ENCODE peak calls at places on chromosomes 7 and 10, in seven cellular contexts. P, A, E, C, Q, F and L are unnamed samples. For H3K27me3, the result is how much of the 10 kb centered on the place peaks cover.

GRCh38 chr7:75626954-75627353 is 111.8 kb downstream of the HIP1 start:
- DNase-seq in Q (no peak), E (no peak), F (no peak), P (no peak), C (no peak), A (no peak), L (no peak)

GRCh38 chr7:92766461-92767003 is 69.8 kb downstream of the CDK6 start:
- DNase-seq in C (no peak), F (no peak), P (peak), A (no peak), Q (no peak), E (no peak), L (no peak)

GRCh38 chr7:100539436-100540006 is 518 bp downstream of the AGFG2 start:
- DNase-seq in Q (no peak), A (no peak), P (no peak), C (no peak), E (no peak), F (peak), L (no peak)

GRCh38 chr7:35691827-35692307 is 3.1 kb downstream of the HERPUD2 start:
- DNase-seq in F (no peak), E (peak), P (no peak), C (no peak), A (no peak), Q (no peak), L (no peak)

GRCh38 chr10:43027331-43027955 is 49.4 kb upstream of the RET start:
- DNase-seq in P (no peak), A (no peak), C (no peak), Q (no peak), F (peak), E (no peak), L (no peak)

GRCh38 chr10:93290661-93291354 is 191.3 kb downstream of the MYOF start:
- DNase-seq in C (no peak), A (no peak), F (no peak), P (no peak), E (no peak), Q (no peak), L (no peak)

GRCh38 chr7:50486512-50486911 is 36.4 kb upstream of the FIGNL1 start:
- DNase-seq in C (no peak), E (no peak), P (no peak), F (no peak), A (no peak), Q (no peak), L (no peak)

GRCh38 chr7:127578036-127578684 is 7.2 kb downstream of the GCC1 start:
- DNase-seq in P (no peak), Q (no peak), E (no peak), F (no peak), A (no peak), C (no peak), L (no peak)

GRCh38 chr10:61975107-61975932 is 73.8 kb downstream of the ARID5B start:
- DNase-seq in P (no peak), C (no peak), Q (no peak), E (no peak), F (no peak), A (no peak), L (no peak)

GRCh38 chr7:3092468-3092867 is 48.8 kb upstream of the CARD11 start:
- DNase-seq in A (peak), C (peak), Q (peak), F (no peak), E (peak), P (peak), L (no peak)

GRCh38 chr7:156722427-156722826 is 81.9 kb downstream of the RNF32 start:
- DNase-seq in C (no peak), P (no peak), F (no peak), A (no peak), Q (no peak), E (no peak), L (no peak)

GRCh38 chr10:7354330-7355047 is 56.3 kb downstream of the SFMBT2 start:
- DNase-seq in P (no peak), Q (no peak), C (no peak), A (no peak), E (no peak), F (no peak), L (peak)

GRCh38 chr7:10708447-10708846 is 265.2 kb upstream of the PHF14 start:
- DNase-seq in A (no peak), P (no peak), F (peak), C (no peak), Q (no peak), E (no peak), L (no peak)

GRCh38 chr10:64011871-64012714 is 490.9 kb downstream of the REEP3 start:
- DNase-seq in Q (no peak), F (no peak), P (no peak), C (no peak), A (no peak), E (no peak), L (no peak)

GRCh38 chr7:152145853-152146466 is 120.5 kb downstream of the GALNT11 start:
- DNase-seq in Q (no peak), P (peak), C (no peak), F (peak), A (no peak), E (no peak), L (peak)

GRCh38 chr7:151131622-151132293 is 35.7 kb downstream of the GBX1 start:
- DNase-seq in A (peak), P (no peak), C (no peak), Q (peak), F (no peak), E (no peak), L (no peak)

GRCh38 chr7:47796347-47796746 is 151.9 kb downstream of the PKD1L1 start:
- DNase-seq in C (no peak), E (no peak), P (no peak), A (no peak), Q (no peak), F (peak), L (no peak)

DNA sequence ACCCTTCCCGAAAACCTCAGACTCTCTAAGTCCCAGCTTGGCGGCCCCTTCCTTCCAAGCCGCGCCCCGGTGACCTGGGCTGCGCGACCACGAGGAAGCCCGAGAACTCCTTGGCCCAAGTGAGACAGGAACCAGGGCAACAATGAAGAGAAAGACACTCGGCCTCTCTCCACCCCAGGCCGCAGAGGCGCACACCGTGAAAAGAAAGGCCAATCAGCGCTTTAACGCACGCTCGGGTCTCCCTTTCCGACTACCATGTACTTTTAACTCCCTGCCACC is 166.4 kb upstream of the PPP1R3A start:
- DNase-seq in A (no peak), F (no peak), P (no peak), E (no peak), C (no peak), Q (no peak), L (no peak)
- H3K27me3 ChIP-seq in A (half or more), F (half or more), P (under half), E (under half), C (under half), Q (under half), L (under half)

GRCh38 chr10:133237241-133238065 is at the start of gene VENTX:
- DNase-seq in P (no peak), E (no peak), F (peak), A (no peak), C (no peak), Q (no peak), L (no peak)

GRCh38 chr10:133235265-133235664 is 2.4 kb upstream of the VENTX start:
- DNase-seq in F (peak), P (no peak), E (no peak), C (no peak), Q (no peak), A (no peak), L (no peak)

GRCh38 chr10:133238066-133238804 is 580 bp downstream of the VENTX start:
- DNase-seq in A (no peak), E (no peak), P (no peak), C (no peak), Q (no peak), F (no peak), L (no peak)

GRCh38 chr10:133236411-133237240 is 1.0 kb upstream of the VENTX start:
- DNase-seq in E (no peak), F (peak), Q (no peak), A (no peak), C (no peak), P (no peak), L (no peak)

DNA sequence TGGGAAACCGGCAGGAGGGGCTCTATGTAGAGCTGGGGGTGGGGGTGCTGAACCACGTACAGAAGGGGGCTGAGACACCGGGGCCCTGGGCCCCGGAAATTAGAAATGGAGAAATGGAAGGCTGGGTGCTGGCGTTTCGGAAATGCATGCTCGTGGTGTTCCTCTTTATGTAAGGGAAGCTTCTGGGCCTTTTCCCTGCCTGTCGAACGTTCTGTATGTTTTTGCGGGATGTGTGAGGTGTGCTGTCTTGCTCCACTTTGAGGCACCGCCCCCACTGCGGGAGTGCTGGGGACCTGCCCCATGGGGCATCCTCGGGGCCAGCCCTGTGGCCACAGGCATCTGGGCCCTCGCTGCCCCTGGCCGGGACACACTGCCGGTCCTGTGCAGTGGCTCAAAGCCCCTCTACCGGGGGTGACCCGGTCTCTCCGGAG is 1.7 kb upstream of the VENTX start:
- DNase-seq in P (no peak), E (no peak), C (no peak), A (no peak), Q (no peak), F (peak), L (no peak)
- H3K4me3 ChIP-seq in P (peak), E (no peak), C (no peak), A (peak), Q (no peak), F (no peak), L (no peak)

GRCh38 chr10:70912556-70912955 is 24.2 kb upstream of the PCBD1 start:
- DNase-seq in P (no peak), Q (no peak), E (no peak), A (no peak), C (no peak), F (no peak), L (no peak)
- H3K27me3 ChIP-seq in P (under half), Q (under half), E (under half), A (under half), C (under half), F (under half), L (half or more)

DNA sequence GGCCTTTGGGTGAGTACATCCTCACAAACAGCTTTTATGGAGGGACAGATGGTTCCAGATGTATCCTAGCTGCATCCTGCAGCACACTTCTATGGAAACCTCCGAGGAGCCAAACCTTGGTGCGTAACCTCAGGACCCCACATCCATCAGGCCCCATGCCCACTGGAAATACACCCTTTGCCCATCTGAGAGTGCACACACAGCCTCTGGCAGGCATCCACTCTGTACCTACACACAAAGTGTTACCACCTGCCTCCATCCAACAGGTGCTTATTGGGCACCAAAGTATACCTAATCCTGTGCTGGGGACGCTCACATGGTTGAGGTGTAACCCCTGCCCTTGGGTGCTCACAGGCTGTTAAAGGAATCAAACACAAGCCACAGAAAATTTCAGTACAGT is 117.9 kb downstream of the ADCY1 start:
- DNase-seq in E (peak), A (no peak), F (no peak), C (no peak), Q (no peak), P (peak), L (no peak)
- H3K4me3 ChIP-seq in E (no peak), A (no peak), F (no peak), C (no peak), Q (no peak), P (no peak), L (no peak)

GRCh38 chr10:117548191-117548668 is 5.7 kb downstream of the EMX2 start:
- DNase-seq in E (no peak), F (peak), Q (no peak), P (no peak), C (no peak), A (no peak), L (no peak)
- H3K27me3 ChIP-seq in E (under half), F (half or more), Q (under half), P (half or more), C (under half), A (half or more), L (under half)

GRCh38 chr7:95589766-95590165 is 6.5 kb downstream of the PDK4 start:
- DNase-seq in P (no peak), E (no peak), C (no peak), F (no peak), Q (no peak), A (no peak), L (no peak)
- H3K4me3 ChIP-seq in P (peak), E (no peak), C (no peak), F (no peak), Q (peak), A (peak), L (no peak)

DNA sequence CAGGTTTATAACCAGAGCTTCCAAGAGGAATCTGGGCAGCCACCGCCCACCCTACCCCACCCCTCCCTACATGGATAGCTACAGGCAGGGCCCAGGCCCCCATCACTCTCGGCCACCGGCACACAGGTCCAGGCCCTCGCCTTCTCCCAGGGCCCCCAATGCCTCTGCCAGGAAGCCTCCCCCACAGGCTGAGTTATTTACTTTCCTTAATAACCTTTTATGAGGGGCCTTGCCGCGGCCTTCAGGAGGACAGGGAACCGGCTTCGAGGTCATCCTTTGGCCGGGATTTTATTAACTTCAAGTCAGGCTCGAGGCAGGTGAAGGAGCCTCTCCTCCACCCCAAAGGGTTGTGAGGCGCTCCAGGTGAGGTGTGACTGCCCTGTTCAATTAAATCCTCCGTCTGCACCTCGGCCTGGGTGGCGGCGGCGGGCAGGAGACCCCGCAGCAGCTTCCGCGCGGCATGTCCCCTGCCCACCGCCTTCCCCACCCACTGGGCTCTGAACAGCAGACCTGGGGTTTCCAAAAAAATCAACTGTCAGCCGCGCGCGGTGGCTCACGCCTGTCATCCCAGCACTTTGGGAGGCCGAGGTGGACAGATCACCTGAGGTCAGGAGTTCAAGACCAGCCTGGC is 106.5 kb downstream of the MICALL2 start:
- DNase-seq in E (no peak), P (no peak), F (no peak), Q (no peak), A (no peak), C (no peak), L (no peak)
- H3K27me3 ChIP-seq in E (under half), P (half or more), F (under half), Q (under half), A (half or more), C (under half), L (half or more)

DNA sequence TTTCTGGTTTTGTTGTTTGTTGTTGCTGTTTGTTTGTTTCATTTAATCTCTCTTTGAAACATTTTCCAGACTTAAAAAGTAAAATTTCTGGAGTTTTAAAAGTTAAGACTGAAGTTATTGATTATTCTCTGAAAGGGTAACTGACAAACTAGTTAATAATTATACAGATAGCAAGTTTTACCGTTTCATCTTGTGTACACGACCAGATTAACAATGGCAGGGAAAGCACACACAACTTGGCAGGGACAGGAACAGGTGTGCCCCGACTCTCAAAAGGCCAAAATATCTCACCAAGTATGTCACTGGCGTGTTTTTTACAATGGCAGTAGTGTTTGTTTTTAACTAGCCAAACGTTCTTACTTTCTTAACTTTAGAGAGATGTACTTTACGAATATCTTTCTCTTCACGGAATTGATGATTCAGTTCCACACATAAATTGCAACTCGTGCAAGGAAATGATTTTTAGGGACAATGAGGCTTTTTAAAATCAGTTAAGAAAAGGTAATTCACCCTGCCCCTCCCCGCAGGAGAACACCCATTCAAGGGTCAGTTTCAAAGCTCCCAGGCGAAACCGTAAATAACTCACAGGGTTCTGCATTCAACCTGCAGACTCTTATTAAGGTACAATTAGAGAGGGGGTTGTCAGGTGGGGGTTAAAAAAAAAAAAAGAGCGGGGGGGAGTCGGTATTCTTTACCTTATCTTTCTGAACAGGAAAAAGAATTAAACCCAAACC is 3.5 kb downstream of the CTBP2 start:
- DNase-seq in Q (no peak), F (no peak), P (no peak), A (no peak), C (no peak), E (peak), L (no peak)
- H3K4me3 ChIP-seq in Q (no peak), F (peak), P (no peak), A (peak), C (no peak), E (no peak), L (peak)